ENCODE peak calls at places on chromosome 5, in eight cellular contexts. One of them, this sample, is unnamed.

GRCh38 chr5:10518352-10518751 is 45.5 kb upstream of the ANKRD33B start:
- DNase-seq in K562: no peak
- DNase-seq in IMR-90: peak
- DNase-seq in A549: no peak
- DNase-seq in PC-9: peak
- DNase-seq in neuronal stem cell: no peak
- DNase-seq in mammary epithelial cell: peak
- DNase-seq in fibroblast of lung: peak
- DNase-seq in this sample: peak

GRCh38 chr5:157602505-157602904 is 26.9 kb upstream of the ADAM19 start:
- DNase-seq in K562: no peak
- DNase-seq in IMR-90: peak
- DNase-seq in A549: no peak
- DNase-seq in PC-9: no peak
- DNase-seq in neuronal stem cell: no peak
- DNase-seq in mammary epithelial cell: peak
- DNase-seq in fibroblast of lung: no peak
- DNase-seq in this sample: peak

GRCh38 chr5:172412724-172413260 is 41.5 kb downstream of the SH3PXD2B start:
- DNase-seq in K562: no peak
- DNase-seq in IMR-90: peak
- DNase-seq in A549: no peak
- DNase-seq in PC-9: peak
- DNase-seq in neuronal stem cell: no peak
- DNase-seq in mammary epithelial cell: peak
- DNase-seq in fibroblast of lung: peak
- DNase-seq in this sample: peak

GRCh38 chr5:126594077-126594476 is 942 bp downstream of the ALDH7A1 start:
- DNase-seq in K562: no peak
- DNase-seq in IMR-90: peak
- DNase-seq in A549: no peak
- DNase-seq in PC-9: peak
- DNase-seq in neuronal stem cell: no peak
- DNase-seq in mammary epithelial cell: peak
- DNase-seq in fibroblast of lung: peak
- DNase-seq in this sample: peak

GRCh38 chr5:21810737-21811316 is 1042.3 kb downstream of the CDH12 start:
- DNase-seq in K562: peak
- DNase-seq in IMR-90: peak
- DNase-seq in A549: peak
- DNase-seq in PC-9: no peak
- DNase-seq in neuronal stem cell: peak
- DNase-seq in mammary epithelial cell: peak
- DNase-seq in fibroblast of lung: peak
- DNase-seq in this sample: peak

GRCh38 chr5:38600334-38601045 is 44.0 kb upstream of the LIFR start:
- DNase-seq in K562: no peak
- DNase-seq in IMR-90: peak
- DNase-seq in A549: no peak
- DNase-seq in PC-9: no peak
- DNase-seq in neuronal stem cell: no peak
- DNase-seq in mammary epithelial cell: peak
- DNase-seq in fibroblast of lung: peak
- DNase-seq in this sample: peak

GRCh38 chr5:87029951-87030350 is 237.7 kb upstream of the RASA1 start:
- DNase-seq in K562: no peak
- DNase-seq in IMR-90: no peak
- DNase-seq in A549: no peak
- DNase-seq in PC-9: no peak
- DNase-seq in neuronal stem cell: no peak
- DNase-seq in mammary epithelial cell: no peak
- DNase-seq in fibroblast of lung: no peak
- DNase-seq in this sample: no peak

GRCh38 chr5:54639621-54640020 is 122.1 kb downstream of the SNX18 start:
- DNase-seq in K562: no peak
- DNase-seq in IMR-90: no peak
- DNase-seq in A549: no peak
- DNase-seq in PC-9: no peak
- DNase-seq in neuronal stem cell: no peak
- DNase-seq in mammary epithelial cell: no peak
- DNase-seq in fibroblast of lung: no peak
- DNase-seq in this sample: no peak

GRCh38 chr5:77170196-77170595 is 40.3 kb upstream of the PDE8B start:
- DNase-seq in K562: no peak
- DNase-seq in IMR-90: no peak
- DNase-seq in A549: no peak
- DNase-seq in PC-9: no peak
- DNase-seq in neuronal stem cell: no peak
- DNase-seq in mammary epithelial cell: no peak
- DNase-seq in fibroblast of lung: no peak
- DNase-seq in this sample: no peak

GRCh38 chr5:77174526-77174925 is 36.0 kb upstream of the PDE8B start:
- DNase-seq in K562: no peak
- DNase-seq in IMR-90: no peak
- DNase-seq in A549: no peak
- DNase-seq in PC-9: no peak
- DNase-seq in neuronal stem cell: no peak
- DNase-seq in mammary epithelial cell: no peak
- DNase-seq in fibroblast of lung: no peak
- DNase-seq in this sample: no peak

GRCh38 chr5:77171141-77171910 is 39.2 kb upstream of the PDE8B start:
- DNase-seq in K562: no peak
- DNase-seq in IMR-90: no peak
- DNase-seq in A549: no peak
- DNase-seq in PC-9: no peak
- DNase-seq in neuronal stem cell: no peak
- DNase-seq in mammary epithelial cell: no peak
- DNase-seq in fibroblast of lung: no peak
- DNase-seq in this sample: no peak

GRCh38 chr5:77175235-77175634 is 35.2 kb upstream of the PDE8B start:
- DNase-seq in K562: no peak
- DNase-seq in IMR-90: no peak
- DNase-seq in A549: no peak
- DNase-seq in PC-9: no peak
- DNase-seq in neuronal stem cell: no peak
- DNase-seq in mammary epithelial cell: no peak
- DNase-seq in fibroblast of lung: no peak
- DNase-seq in this sample: peak

DNA sequence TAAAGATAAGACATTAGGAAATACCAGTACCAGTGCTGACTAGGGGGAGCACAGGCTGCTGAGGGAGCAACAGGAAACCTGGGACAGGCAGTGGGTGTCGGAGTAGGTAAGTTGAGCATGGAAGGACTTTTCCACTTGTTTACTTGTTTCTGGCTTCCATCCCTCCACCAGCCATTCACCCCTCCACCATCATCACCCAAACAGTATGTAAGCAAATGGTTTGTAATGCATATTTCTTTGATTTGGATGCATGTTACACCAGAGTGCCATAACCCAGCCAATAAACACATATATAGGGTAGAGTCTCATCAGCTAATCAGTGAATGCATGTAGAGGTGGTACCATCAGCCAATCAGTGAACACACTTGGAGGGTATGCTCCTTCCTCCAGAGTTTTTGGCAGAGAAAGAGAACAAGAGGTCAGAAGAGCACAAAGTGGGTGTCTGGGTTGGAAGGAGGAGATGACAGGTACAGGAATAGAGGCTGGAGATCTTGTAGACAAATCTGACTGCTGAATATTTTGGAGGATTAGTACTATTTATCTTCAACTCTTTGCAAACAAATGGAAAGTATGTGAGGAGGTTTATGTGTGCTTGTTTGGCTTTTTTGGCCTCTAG is 37.7 kb upstream of the PDE8B start:
- DNase-seq in K562: no peak
- DNase-seq in IMR-90: no peak
- DNase-seq in A549: no peak
- DNase-seq in PC-9: no peak
- DNase-seq in neuronal stem cell: no peak
- DNase-seq in mammary epithelial cell: no peak
- DNase-seq in fibroblast of lung: peak
- DNase-seq in this sample: no peak
- H3K4me2 ChIP-seq in K562: no peak
- H3K4me2 ChIP-seq in IMR-90: no peak
- H3K4me2 ChIP-seq in A549: peak
- H3K4me2 ChIP-seq in PC-9: no peak
- H3K4me2 ChIP-seq in neuronal stem cell: no peak
- H3K4me2 ChIP-seq in mammary epithelial cell: no peak
- H3K4me2 ChIP-seq in fibroblast of lung: no peak
- H3K4me2 ChIP-seq in this sample: no peak

GRCh38 chr5:125012727-125013451 is 266.4 kb upstream of the ZNF608 start:
- DNase-seq in K562: no peak
- DNase-seq in IMR-90: no peak
- DNase-seq in A549: no peak
- DNase-seq in PC-9: no peak
- DNase-seq in neuronal stem cell: no peak
- DNase-seq in mammary epithelial cell: peak
- DNase-seq in fibroblast of lung: no peak
- DNase-seq in this sample: no peak
- H3K4me2 ChIP-seq in K562: no peak
- H3K4me2 ChIP-seq in IMR-90: no peak
- H3K4me2 ChIP-seq in A549: peak
- H3K4me2 ChIP-seq in PC-9: no peak
- H3K4me2 ChIP-seq in neuronal stem cell: no peak
- H3K4me2 ChIP-seq in mammary epithelial cell: peak
- H3K4me2 ChIP-seq in fibroblast of lung: no peak
- H3K4me2 ChIP-seq in this sample: no peak

GRCh38 chr5:77638763-77639451 is 394 bp upstream of the OTP start:
- DNase-seq in K562: no peak
- DNase-seq in IMR-90: no peak
- DNase-seq in A549: no peak
- DNase-seq in PC-9: no peak
- DNase-seq in neuronal stem cell: no peak
- DNase-seq in mammary epithelial cell: no peak
- DNase-seq in fibroblast of lung: no peak
- DNase-seq in this sample: no peak
- H3K4me2 ChIP-seq in K562: no peak
- H3K4me2 ChIP-seq in IMR-90: no peak
- H3K4me2 ChIP-seq in A549: no peak
- H3K4me2 ChIP-seq in PC-9: no peak
- H3K4me2 ChIP-seq in neuronal stem cell: peak
- H3K4me2 ChIP-seq in mammary epithelial cell: no peak
- H3K4me2 ChIP-seq in fibroblast of lung: no peak
- H3K4me2 ChIP-seq in this sample: no peak

DNA sequence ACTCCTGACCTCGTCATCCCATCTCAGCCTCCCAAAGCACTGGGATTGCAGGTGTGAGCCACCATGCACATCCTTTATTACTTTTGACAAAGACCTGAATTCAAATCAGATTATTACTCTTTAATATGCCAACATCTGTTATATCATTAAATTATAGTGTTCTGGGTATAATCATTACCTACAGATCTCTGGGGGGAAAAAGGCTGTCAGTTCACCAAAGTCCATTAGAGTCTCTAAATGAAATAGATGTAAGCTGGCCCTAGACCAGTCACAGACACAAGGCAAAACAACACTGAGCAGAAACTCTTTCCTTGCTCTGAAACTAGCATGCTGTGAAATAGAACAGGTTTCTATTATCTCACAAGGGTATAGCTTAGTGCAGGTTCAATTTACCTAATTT is 21.6 kb upstream of the TRIO start:
- DNase-seq in K562: no peak
- DNase-seq in IMR-90: no peak
- DNase-seq in A549: no peak
- DNase-seq in PC-9: no peak
- DNase-seq in neuronal stem cell: no peak
- DNase-seq in mammary epithelial cell: no peak
- DNase-seq in fibroblast of lung: no peak
- DNase-seq in this sample: no peak
- H3K4me2 ChIP-seq in K562: no peak
- H3K4me2 ChIP-seq in IMR-90: no peak
- H3K4me2 ChIP-seq in A549: no peak
- H3K4me2 ChIP-seq in PC-9: no peak
- H3K4me2 ChIP-seq in neuronal stem cell: no peak
- H3K4me2 ChIP-seq in mammary epithelial cell: no peak
- H3K4me2 ChIP-seq in fibroblast of lung: no peak
- H3K4me2 ChIP-seq in this sample: no peak

GRCh38 chr5:95543017-95543705 is 11.6 kb downstream of the SKIC3 start:
- DNase-seq in K562: peak
- DNase-seq in IMR-90: peak
- DNase-seq in A549: no peak
- DNase-seq in PC-9: no peak
- DNase-seq in neuronal stem cell: no peak
- DNase-seq in mammary epithelial cell: peak
- DNase-seq in fibroblast of lung: peak
- DNase-seq in this sample: no peak
- H3K4me2 ChIP-seq in K562: peak
- H3K4me2 ChIP-seq in IMR-90: peak
- H3K4me2 ChIP-seq in A549: no peak
- H3K4me2 ChIP-seq in PC-9: no peak
- H3K4me2 ChIP-seq in neuronal stem cell: no peak
- H3K4me2 ChIP-seq in mammary epithelial cell: no peak
- H3K4me2 ChIP-seq in fibroblast of lung: no peak
- H3K4me2 ChIP-seq in this sample: peak

DNA sequence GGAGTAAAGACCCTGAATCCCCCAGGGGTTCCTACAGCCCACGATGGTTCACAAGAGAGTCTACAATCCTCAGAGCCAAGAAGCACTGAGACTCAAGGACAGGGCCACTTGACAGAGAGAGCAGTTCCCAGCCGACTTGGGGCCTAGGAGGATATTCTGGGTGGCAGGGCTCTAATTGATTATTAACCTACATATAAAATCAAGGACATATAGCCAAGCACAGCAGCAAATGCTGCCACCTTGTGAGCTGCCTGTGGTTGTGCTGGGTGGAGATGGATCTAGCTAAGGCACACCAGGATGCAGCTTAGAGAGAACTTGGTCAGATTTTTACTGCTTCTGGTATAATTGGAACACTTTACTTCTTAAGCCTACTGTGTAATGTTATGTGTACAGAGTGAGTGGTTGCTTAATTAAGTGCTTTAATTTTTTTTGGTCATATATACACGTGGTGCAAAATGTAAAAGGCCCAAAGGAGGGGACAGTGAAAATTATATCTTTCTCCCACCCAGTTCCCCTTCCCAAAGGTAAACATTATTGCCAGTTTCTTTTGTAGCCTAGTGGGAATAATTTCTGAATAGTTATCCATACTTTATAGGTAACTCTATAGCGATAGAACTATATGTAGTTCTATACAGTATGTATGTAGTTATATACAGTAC is 78.8 kb downstream of the F2RL2 start:
- DNase-seq in K562: peak
- DNase-seq in IMR-90: peak
- DNase-seq in A549: peak
- DNase-seq in PC-9: no peak
- DNase-seq in neuronal stem cell: peak
- DNase-seq in mammary epithelial cell: peak
- DNase-seq in fibroblast of lung: peak
- DNase-seq in this sample: peak
- H3K4me2 ChIP-seq in K562: no peak
- H3K4me2 ChIP-seq in IMR-90: no peak
- H3K4me2 ChIP-seq in A549: peak
- H3K4me2 ChIP-seq in PC-9: no peak
- H3K4me2 ChIP-seq in neuronal stem cell: no peak
- H3K4me2 ChIP-seq in mammary epithelial cell: no peak
- H3K4me2 ChIP-seq in fibroblast of lung: no peak
- H3K4me2 ChIP-seq in this sample: no peak